ENCODE peak calls at places on chromosomes 3 and 15, in ten cellular contexts. S is suprapubic skin, F is stomach, B is ovary, H is HepG2, I is sigmoid colon, T is esophagus muscularis mucosa, Z is SK-N-SH, P is K562, C is upper lobe of left lung. D is an unnamed sample. For H3K27me3 and H3K4me1, the result is how much of the 10 kb centered on the place peaks cover.

GRCh38 chr3:178777718-178778411 is 241.6 kb downstream of the KCNMB2 start:
- DNase-seq in I (no peak), S (no peak), P (no peak), T (no peak), F (no peak), C (no peak), Z (no peak), H (no peak), B (no peak), D (no peak)

GRCh38 chr15:88463870-88464532 is 3.2 kb downstream of the MRPL46 start:
- DNase-seq in B (no peak), P (no peak), C (no peak), F (no peak), T (no peak), Z (no peak), S (no peak), I (no peak), H (peak), D (no peak)

GRCh38 chr3:62577153-62577552 is 203.8 kb upstream of the FEZF2 start:
- DNase-seq in F (no peak), H (no peak), I (no peak), Z (no peak), C (no peak), B (no peak), P (no peak), T (peak), S (no peak), D (no peak)

GRCh38 chr3:123899300-123899865 is 15.3 kb upstream of the MYLK start:
- DNase-seq in I (no peak), P (no peak), Z (no peak), B (no peak), T (no peak), S (no peak), H (no peak), F (no peak), C (no peak), D (no peak)

GRCh38 chr3:156811092-156811862 is 14.9 kb upstream of the LEKR1 start:
- DNase-seq in I (no peak), P (no peak), H (no peak), B (no peak), T (no peak), C (no peak), S (no peak), Z (no peak), F (no peak), D (no peak)

GRCh38 chr15:38128389-38128788 is 124.2 kb upstream of the SPRED1 start:
- DNase-seq in T (no peak), C (no peak), H (no peak), B (no peak), I (no peak), S (no peak), P (no peak), F (no peak), Z (no peak), D (no peak)

GRCh38 chr3:168517514-168518071 is 421.9 kb upstream of the GOLIM4 start:
- DNase-seq in S (no peak), C (no peak), B (no peak), P (no peak), Z (no peak), F (peak), I (no peak), H (peak), T (no peak), D (no peak)

GRCh38 chr15:36291501-36291900 is 287.9 kb upstream of the CDIN1 start:
- DNase-seq in I (no peak), T (no peak), F (no peak), P (no peak), S (no peak), Z (no peak), H (no peak), B (no peak), C (no peak), D (no peak)

GRCh38 chr15:61660579-61660978 is 399.7 kb downstream of the VPS13C start:
- DNase-seq in P (no peak), H (no peak), I (peak), B (no peak), T (no peak), Z (no peak), F (no peak), C (no peak), S (no peak), D (peak)

GRCh38 chr3:11346416-11346815 is 74.2 kb downstream of the ATG7 start:
- DNase-seq in H (no peak), F (no peak), S (no peak), Z (no peak), T (no peak), I (no peak), C (no peak), P (no peak), B (no peak), D (no peak)

GRCh38 chr3:190696777-190697501 is 165.6 kb downstream of the GMNC start:
- DNase-seq in P (no peak), B (no peak), I (no peak), H (peak), T (no peak), Z (no peak), C (no peak), F (no peak), S (no peak), D (no peak)

GRCh38 chr3:4794331-4794730 is 184.9 kb upstream of the BHLHE40 start:
- DNase-seq in B (no peak), S (no peak), C (no peak), P (no peak), F (no peak), Z (no peak), H (no peak), T (no peak), I (no peak), D (no peak)

GRCh38 chr15:62153228-62153627 is 11.9 kb downstream of the C2CD4B start:
- DNase-seq in T (peak), S (no peak), F (no peak), Z (no peak), H (no peak), B (no peak), P (no peak), I (no peak), C (no peak), D (no peak)

GRCh38 chr3:112459750-112460149 is 39.5 kb downstream of the BTLA start:
- DNase-seq in S (no peak), H (no peak), T (no peak), C (no peak), P (no peak), F (no peak), B (no peak), Z (no peak), I (no peak), D (no peak)

GRCh38 chr3:107630779-107631178 is 108.0 kb downstream of the BBX start:
- DNase-seq in T (no peak), B (no peak), I (no peak), P (no peak), S (no peak), C (no peak), Z (no peak), F (no peak), H (no peak), D (no peak)

GRCh38 chr3:20401253-20401652 is 215.2 kb upstream of the SGO1 start:
- DNase-seq in I (no peak), B (no peak), Z (no peak), F (no peak), T (no peak), P (no peak), H (no peak), S (no peak), C (no peak), D (no peak)

GRCh38 chr3:52366527-52366926 is 50.4 kb downstream of the DNAH1 start:
- DNase-seq in P (no peak), I (no peak), Z (no peak), C (no peak), T (no peak), F (no peak), H (no peak), B (no peak), S (no peak), D (no peak)

GRCh38 chr3:184766555-184767261 is 45.3 kb upstream of the VPS8 start:
- DNase-seq in T (no peak), F (no peak), B (no peak), S (no peak), P (peak), C (no peak), I (no peak), Z (no peak), H (no peak), D (no peak)

GRCh38 chr15:57422113-57422754 is 45.9 kb downstream of the CGNL1 start:
- DNase-seq in H (peak), T (no peak), S (no peak), F (no peak), C (no peak), P (no peak), I (no peak), B (no peak), Z (no peak), D (no peak)

GRCh38 chr15:90860942-90861675 is 7.3 kb upstream of the FURIN start:
- DNase-seq in C (no peak), I (no peak), T (no peak), Z (no peak), F (no peak), P (no peak), B (no peak), H (peak), S (no peak), D (no peak)

GRCh38 chr15:62453356-62453755 is 288.3 kb upstream of the C2CD4B start:
- DNase-seq in P (no peak), C (no peak), T (no peak), H (no peak), I (no peak), B (no peak), Z (no peak), F (no peak), S (no peak), D (no peak)

GRCh38 chr15:39586387-39587171 is 5.7 kb downstream of the THBS1 start:
- DNase-seq in T (no peak), H (no peak), I (no peak), S (no peak), C (no peak), P (no peak), B (no peak), Z (no peak), F (no peak), D (peak)

GRCh38 chr3:194067949-194068362 is 68.0 kb upstream of the HES1 start:
- DNase-seq in C (no peak), T (no peak), H (no peak), S (no peak), I (no peak), F (no peak), P (no peak), B (no peak), Z (no peak), D (no peak)

GRCh38 chr15:45943255-45943654 is 308.4 kb downstream of the SQOR start:
- DNase-seq in I (no peak), S (no peak), T (no peak), C (no peak), F (no peak), H (peak), Z (no peak), B (no peak), P (no peak), D (no peak)

GRCh38 chr15:76057332-76058000 is 2.3 kb upstream of the TMEM266 start:
- DNase-seq in H (peak), T (no peak), S (no peak), B (no peak), C (no peak), I (no peak), P (peak), F (peak), Z (peak), D (no peak)

GRCh38 chr3:133538154-133538553 is 35.3 kb upstream of the CDV3 start:
- DNase-seq in H (no peak), F (no peak), Z (no peak), C (no peak), T (no peak), I (no peak), P (no peak), B (no peak), S (no peak), D (no peak)

GRCh38 chr15:101050647-101051290 is 131.6 kb downstream of the LRRK1 start:
- DNase-seq in S (peak), P (no peak), B (no peak), I (peak), H (no peak), C (no peak), F (peak), T (peak), Z (peak), D (no peak)

GRCh38 chr3:30292192-30292893 is 314.1 kb upstream of the TGFBR2 start:
- DNase-seq in I (no peak), Z (no peak), C (no peak), F (no peak), B (no peak), S (no peak), T (no peak), H (peak), P (no peak), D (no peak)

GRCh38 chr15:82535566-82536408 is 4.5 kb downstream of the RPS17 start:
- DNase-seq in H (peak), I (no peak), F (no peak), Z (no peak), C (no peak), B (no peak), T (no peak), P (peak), S (no peak), D (no peak)

GRCh38 chr15:51198701-51199253 is 104.1 kb upstream of the TNFAIP8L3 start:
- DNase-seq in F (no peak), T (no peak), P (no peak), Z (no peak), H (no peak), S (no peak), B (no peak), I (no peak), C (no peak), D (no peak)
- TF ChIP-seq EP300 in F (no peak), T (no peak), P (no peak), Z (no peak), H (no peak), S (no peak), B (no peak), I (no peak), C (no peak), D (no peak)

GRCh38 chr15:98625614-98626013 is 22.7 kb upstream of the IGF1R start:
- DNase-seq in P (no peak), C (no peak), Z (no peak), H (no peak), T (no peak), F (no peak), I (no peak), B (no peak), S (no peak), D (no peak)

GRCh38 chr15:98614681-98615080 is 33.7 kb upstream of the IGF1R start:
- DNase-seq in Z (no peak), H (no peak), F (no peak), I (no peak), C (no peak), P (no peak), T (no peak), B (no peak), S (no peak), D (no peak)

GRCh38 chr15:98616397-98616796 is 31.9 kb upstream of the IGF1R start:
- DNase-seq in S (no peak), I (no peak), P (no peak), T (peak), H (peak), C (no peak), Z (no peak), F (no peak), B (no peak), D (no peak)

GRCh38 chr15:98621021-98621420 is 27.3 kb upstream of the IGF1R start:
- DNase-seq in Z (no peak), P (no peak), F (no peak), T (no peak), C (no peak), S (no peak), B (no peak), I (no peak), H (no peak), D (no peak)

GRCh38 chr15:98620020-98620419 is 28.3 kb upstream of the IGF1R start:
- DNase-seq in C (no peak), S (no peak), H (no peak), P (no peak), B (no peak), I (no peak), Z (no peak), F (no peak), T (peak), D (no peak)
- H3K27me3 ChIP-seq in C (under half), S (half or more), H (under half), P (under half), B (under half), I (under half), Z (under half), F (half or more), T (under half), D (under half)

GRCh38 chr15:59321000-59321689 is 51.5 kb downstream of the MYO1E start:
- DNase-seq in T (no peak), C (no peak), Z (no peak), H (no peak), F (no peak), S (no peak), P (no peak), B (no peak), I (no peak), D (no peak)

GRCh38 chr15:59313703-59314332 is 58.9 kb downstream of the MYO1E start:
- DNase-seq in P (no peak), Z (no peak), I (peak), S (no peak), C (peak), B (peak), F (peak), T (no peak), H (peak), D (peak)

GRCh38 chr15:59322056-59322755 is 50.5 kb downstream of the MYO1E start:
- DNase-seq in S (no peak), Z (no peak), I (no peak), P (no peak), H (no peak), C (peak), T (no peak), B (no peak), F (no peak), D (no peak)

GRCh38 chr15:59315914-59316428 is 56.7 kb downstream of the MYO1E start:
- DNase-seq in I (no peak), Z (no peak), B (no peak), T (no peak), C (peak), P (no peak), H (no peak), F (no peak), S (no peak), D (no peak)

GRCh38 chr15:59317211-59317610 is 55.5 kb downstream of the MYO1E start:
- DNase-seq in F (no peak), P (no peak), Z (no peak), H (no peak), B (no peak), C (no peak), T (no peak), S (no peak), I (no peak), D (no peak)
- H3K4me1 ChIP-seq in F (under half), P (under half), Z (under half), H (under half), B (under half), C (under half), T (under half), S (under half), I (under half), D (under half)

GRCh38 chr3:196149922-196150321 is 61.3 kb downstream of the ZDHHC19 start:
- DNase-seq in T (no peak), B (no peak), S (no peak), F (no peak), H (no peak), I (no peak), C (no peak), P (no peak), Z (no peak), D (no peak)
- TF ChIP-seq EP300 in T (no peak), B (no peak), S (no peak), F (no peak), H (no peak), I (no peak), C (no peak), P (no peak), Z (no peak), D (no peak)

GRCh38 chr3:49663831-49664230 is 10.3 kb upstream of the APEH start:
- DNase-seq in Z (no peak), I (no peak), S (no peak), H (no peak), P (no peak), T (no peak), C (no peak), B (no peak), F (no peak), D (no peak)

GRCh38 chr3:49659756-49660155 is 14.4 kb upstream of the APEH start:
- DNase-seq in I (no peak), T (no peak), H (no peak), Z (no peak), B (no peak), P (no peak), S (no peak), C (no peak), F (no peak), D (no peak)

GRCh38 chr3:49662720-49663413 is 11.3 kb upstream of the APEH start:
- DNase-seq in I (no peak), Z (no peak), P (no peak), C (no peak), T (no peak), F (no peak), S (no peak), B (no peak), H (no peak), D (no peak)

GRCh38 chr3:49662021-49662420 is 12.1 kb upstream of the APEH start:
- DNase-seq in P (no peak), C (no peak), B (no peak), F (no peak), H (no peak), Z (no peak), S (no peak), I (no peak), T (no peak), D (no peak)

DNA sequence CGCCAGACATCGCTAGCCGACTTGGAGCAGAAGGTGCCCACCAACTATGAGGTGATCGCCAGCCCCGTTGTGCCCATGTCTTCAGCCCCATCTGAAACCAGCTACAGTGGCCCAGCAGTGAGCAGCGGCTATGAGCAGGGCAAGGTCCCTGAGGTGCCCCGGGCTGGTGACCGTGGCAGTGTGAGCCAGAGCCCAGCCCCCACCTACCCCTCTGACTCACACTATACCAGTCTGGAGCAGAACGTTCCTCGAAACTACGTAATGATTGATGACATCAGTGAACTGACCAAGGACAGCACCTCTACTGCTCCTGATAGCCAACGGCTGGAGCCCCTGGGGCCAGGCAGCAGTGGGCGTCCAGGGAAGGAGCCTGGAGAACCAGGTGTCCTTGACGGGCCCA is 12.9 kb upstream of the APEH start:
- DNase-seq in H (no peak), T (no peak), B (no peak), C (no peak), I (no peak), P (no peak), Z (no peak), F (no peak), S (no peak), D (no peak)
- H3K27me3 ChIP-seq in H (under half), T (under half), B (under half), C (under half), I (under half), P (under half), Z (under half), F (under half), S (under half), D (under half)

DNA sequence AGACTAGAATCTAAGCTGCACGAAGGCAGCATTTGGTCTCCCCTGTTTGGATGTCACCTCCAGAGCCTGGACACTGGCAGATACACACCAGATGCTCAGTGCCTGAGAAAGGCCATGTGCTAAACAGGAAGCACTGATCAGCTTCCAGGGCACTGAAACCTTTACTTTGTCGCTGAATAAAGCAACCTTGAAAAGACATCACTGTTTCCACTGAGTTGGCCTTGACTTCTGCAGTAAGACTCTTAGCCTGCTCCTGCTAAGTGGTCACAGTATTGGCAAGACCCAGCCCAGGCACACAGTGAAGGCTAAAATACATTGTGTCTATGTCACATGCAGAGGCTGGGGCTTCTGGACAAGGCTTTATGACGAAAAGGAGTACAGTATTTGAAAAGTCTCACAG is 104.3 kb upstream of the ICE2 start:
- DNase-seq in I (no peak), S (no peak), T (no peak), P (no peak), Z (no peak), C (no peak), H (no peak), B (no peak), F (no peak), D (no peak)
- H3K4me1 ChIP-seq in I (under half), S (half or more), T (half or more), P (under half), Z (under half), C (under half), H (half or more), B (under half), F (under half), D (under half)

D was measured in tibial nerve.